ENCODE peak calls at places on chromosomes 12 and 14, in four cellular contexts. One of them, this sample, is unnamed.

GRCh38 chr12:65084579-65084978 is 36.5 kb downstream of the WIF1 start:
- DNase-seq in HL-60: no peak
- DNase-seq in K562: no peak
- DNase-seq in GM12878: no peak
- DNase-seq in this sample: no peak

GRCh38 chr12:99087278-99087677 is 442.2 kb downstream of the APAF1 start:
- DNase-seq in HL-60: no peak
- DNase-seq in GM12878: no peak
- DNase-seq in K562: no peak
- DNase-seq in this sample: no peak

GRCh38 chr14:61726772-61727658 is 31.7 kb downstream of the HIF1A start:
- DNase-seq in HL-60: no peak
- DNase-seq in GM12878: no peak
- DNase-seq in K562: no peak
- DNase-seq in this sample: no peak

GRCh38 chr12:76259660-76260389 is 88.4 kb downstream of the BBS10 start:
- DNase-seq in HL-60: no peak
- DNase-seq in GM12878: no peak
- DNase-seq in K562: no peak
- DNase-seq in this sample: no peak

GRCh38 chr12:124480469-124481256 is 86.7 kb downstream of the NCOR2 start:
- DNase-seq in GM12878: peak
- DNase-seq in HL-60: no peak
- DNase-seq in K562: peak
- DNase-seq in this sample: peak

GRCh38 chr12:39239484-39240143 is 203.3 kb downstream of the KIF21A start:
- DNase-seq in K562: no peak
- DNase-seq in GM12878: no peak
- DNase-seq in HL-60: no peak
- DNase-seq in this sample: no peak

GRCh38 chr14:64761441-64762043 is 57.3 kb downstream of the PLEKHG3 start:
- DNase-seq in GM12878: no peak
- DNase-seq in K562: no peak
- DNase-seq in HL-60: no peak
- DNase-seq in this sample: no peak

GRCh38 chr12:26938660-26939185 is 453 bp downstream of the FGFR1OP2 start:
- DNase-seq in K562: peak
- DNase-seq in GM12878: no peak
- DNase-seq in HL-60: no peak
- DNase-seq in this sample: no peak

GRCh38 chr12:39574785-39575497 is 44.7 kb downstream of the ABCD2 start:
- DNase-seq in K562: no peak
- DNase-seq in HL-60: no peak
- DNase-seq in GM12878: no peak
- DNase-seq in this sample: no peak

GRCh38 chr12:91287753-91288152 is 105.1 kb upstream of the DCN start:
- DNase-seq in K562: no peak
- DNase-seq in HL-60: no peak
- DNase-seq in GM12878: no peak
- DNase-seq in this sample: no peak

GRCh38 chr12:96483116-96483515 is 6.3 kb upstream of the CFAP54 start:
- DNase-seq in K562: no peak
- DNase-seq in GM12878: no peak
- DNase-seq in HL-60: no peak
- DNase-seq in this sample: no peak

GRCh38 chr12:51819851-51820720 is 28.4 kb downstream of the FIGNL2 start:
- DNase-seq in HL-60: no peak
- DNase-seq in K562: no peak
- DNase-seq in GM12878: no peak
- DNase-seq in this sample: peak

GRCh38 chr12:108559748-108560147 is 1.2 kb downstream of the SART3 start:
- DNase-seq in K562: peak
- DNase-seq in HL-60: no peak
- DNase-seq in GM12878: no peak
- DNase-seq in this sample: no peak

GRCh38 chr14:101405171-101405883 is 156.0 kb upstream of the DIO3 start:
- DNase-seq in K562: no peak
- DNase-seq in HL-60: no peak
- DNase-seq in GM12878: no peak
- DNase-seq in this sample: no peak

GRCh38 chr14:78005325-78005724 is 164.8 kb upstream of the NRXN3 start:
- DNase-seq in HL-60: peak
- DNase-seq in K562: peak
- DNase-seq in GM12878: peak
- DNase-seq in this sample: no peak

GRCh38 chr12:18165422-18165871 is 75.5 kb upstream of the RERGL start:
- DNase-seq in K562: no peak
- DNase-seq in GM12878: peak
- DNase-seq in HL-60: no peak
- DNase-seq in this sample: no peak

GRCh38 chr14:85532570-85532969 is 2.6 kb downstream of the FLRT2 start:
- DNase-seq in HL-60: no peak
- DNase-seq in GM12878: no peak
- DNase-seq in K562: no peak
- DNase-seq in this sample: no peak

GRCh38 chr12:125503128-125503527 is 437.9 kb downstream of the AACS start:
- DNase-seq in GM12878: no peak
- DNase-seq in HL-60: no peak
- DNase-seq in K562: no peak
- DNase-seq in this sample: no peak

GRCh38 chr14:61076531-61076930 is 95.5 kb downstream of the SLC38A6 start:
- DNase-seq in GM12878: no peak
- DNase-seq in K562: no peak
- DNase-seq in HL-60: no peak
- DNase-seq in this sample: no peak

GRCh38 chr12:108048686-108049085 is 80.4 kb upstream of the WSCD2 start:
- DNase-seq in K562: no peak
- DNase-seq in GM12878: no peak
- DNase-seq in HL-60: no peak
- DNase-seq in this sample: no peak

GRCh38 chr14:74846968-74847549 is 28.9 kb downstream of the PROX2 start:
- DNase-seq in HL-60: no peak
- DNase-seq in K562: no peak
- DNase-seq in GM12878: no peak
- DNase-seq in this sample: no peak

GRCh38 chr12:75909714-75910451 is 121.7 kb downstream of the PHLDA1 start:
- DNase-seq in GM12878: no peak
- DNase-seq in HL-60: no peak
- DNase-seq in K562: no peak
- DNase-seq in this sample: no peak

GRCh38 chr12:13817131-13817530 is 164.3 kb downstream of the GRIN2B start:
- DNase-seq in GM12878: no peak
- DNase-seq in K562: no peak
- DNase-seq in HL-60: no peak
- DNase-seq in this sample: no peak

GRCh38 chr12:16602412-16602811 is 3.5 kb downstream of the LMO3 start:
- DNase-seq in HL-60: no peak
- DNase-seq in K562: no peak
- DNase-seq in GM12878: no peak
- DNase-seq in this sample: no peak

GRCh38 chr14:34099630-34100029 is 148.8 kb upstream of the EGLN3 start:
- DNase-seq in K562: no peak
- DNase-seq in HL-60: no peak
- DNase-seq in GM12878: no peak
- DNase-seq in this sample: no peak

GRCh38 chr14:33839193-33840076 is 111.4 kb downstream of the EGLN3 start:
- DNase-seq in K562: peak
- DNase-seq in GM12878: no peak
- DNase-seq in HL-60: no peak
- DNase-seq in this sample: peak

GRCh38 chr12:124391340-124392261 is 96.7 kb downstream of the RFLNA start:
- DNase-seq in HL-60: no peak
- DNase-seq in GM12878: peak
- DNase-seq in K562: no peak
- DNase-seq in this sample: peak

GRCh38 chr12:103505371-103506236 is 9.8 kb upstream of the C12orf42 start:
- DNase-seq in K562: no peak
- DNase-seq in HL-60: no peak
- DNase-seq in GM12878: peak
- DNase-seq in this sample: peak

GRCh38 chr12:109650808-109651207 is 62.8 kb upstream of the FAM222A start:
- DNase-seq in HL-60: no peak
- DNase-seq in GM12878: no peak
- DNase-seq in K562: no peak
- DNase-seq in this sample: no peak

GRCh38 chr14:93185333-93185688 is 194 bp downstream of the LYSET start:
- DNase-seq in K562: no peak
- DNase-seq in GM12878: no peak
- DNase-seq in HL-60: no peak
- DNase-seq in this sample: no peak

GRCh38 chr12:117090388-117090787 is 8.8 kb downstream of the TESC start:
- DNase-seq in K562: no peak
- DNase-seq in GM12878: no peak
- DNase-seq in HL-60: no peak
- DNase-seq in this sample: no peak

GRCh38 chr14:69317780-69318179 is 57.8 kb downstream of the GALNT16 start:
- DNase-seq in GM12878: no peak
- DNase-seq in HL-60: peak
- DNase-seq in K562: no peak
- DNase-seq in this sample: no peak

GRCh38 chr14:61444215-61444768 is 122.9 kb downstream of the PRKCH start:
- DNase-seq in HL-60: peak
- DNase-seq in GM12878: no peak
- DNase-seq in K562: no peak
- DNase-seq in this sample: no peak

GRCh38 chr14:91383439-91383838 is 34.2 kb downstream of the CCDC88C start:
- DNase-seq in K562: no peak
- DNase-seq in GM12878: no peak
- DNase-seq in HL-60: no peak
- DNase-seq in this sample: no peak

GRCh38 chr12:122868471-122869177 is 27.3 kb downstream of the VPS37B start:
- DNase-seq in HL-60: no peak
- DNase-seq in GM12878: no peak
- DNase-seq in K562: no peak
- DNase-seq in this sample: no peak

GRCh38 chr12:124167141-124167540 is 127.8 kb upstream of the RFLNA start:
- DNase-seq in K562: no peak
- DNase-seq in GM12878: no peak
- DNase-seq in HL-60: no peak
- DNase-seq in this sample: no peak

DNA sequence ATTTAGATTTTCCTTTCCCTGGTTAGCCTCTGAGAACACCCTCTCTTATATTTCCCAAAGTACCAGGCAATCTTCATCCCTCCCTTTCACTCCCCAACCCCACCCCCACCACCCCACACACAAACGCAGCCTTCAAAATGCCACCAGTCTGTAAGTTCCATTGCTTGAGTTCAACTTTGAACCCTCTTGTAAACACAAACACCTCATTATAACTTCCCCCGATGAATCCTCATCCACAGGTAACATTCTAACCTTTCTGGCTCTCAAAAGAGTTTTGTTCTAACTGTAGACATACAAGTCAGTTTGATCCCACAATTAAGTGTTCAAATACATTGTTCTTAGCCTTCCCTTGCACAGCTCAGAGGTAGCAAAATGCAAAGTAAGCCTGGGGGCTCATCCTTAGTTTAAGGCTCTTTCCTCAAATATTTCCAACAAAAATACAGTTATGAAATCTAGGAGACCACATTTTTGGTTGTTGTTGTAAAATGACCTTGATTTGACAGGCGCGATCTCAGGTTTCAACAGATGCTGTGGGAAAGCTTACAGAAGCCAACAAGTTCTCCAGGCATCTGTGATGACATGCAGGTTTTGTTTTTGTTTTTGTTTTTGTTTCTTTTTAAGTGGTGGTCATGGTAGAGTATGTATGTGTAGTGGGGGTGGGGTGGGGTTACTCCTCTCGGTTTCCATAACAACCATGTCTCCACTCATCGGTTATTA is 199.6 kb upstream of the FOXN3 start:
- DNase-seq in GM12878: no peak
- DNase-seq in K562: no peak
- DNase-seq in HL-60: no peak
- DNase-seq in this sample: peak
- TF ChIP-seq SPI1 in GM12878: no peak
- TF ChIP-seq SPI1 in K562: no peak
- TF ChIP-seq SPI1 in HL-60: no peak
- TF ChIP-seq SPI1 in this sample: no peak

GRCh38 chr14:99850705-99851104 is 57.5 kb downstream of the EML1 start:
- DNase-seq in GM12878: no peak
- DNase-seq in K562: no peak
- DNase-seq in HL-60: no peak
- DNase-seq in this sample: no peak
- TF ChIP-seq SPI1 in GM12878: no peak
- TF ChIP-seq SPI1 in K562: no peak
- TF ChIP-seq SPI1 in HL-60: no peak
- TF ChIP-seq SPI1 in this sample: no peak

GRCh38 chr14:99519347-99519881 is 38.2 kb downstream of the CCNK start:
- DNase-seq in HL-60: no peak
- DNase-seq in GM12878: no peak
- DNase-seq in K562: no peak
- DNase-seq in this sample: no peak
- TF ChIP-seq SPI1 in HL-60: no peak
- TF ChIP-seq SPI1 in GM12878: no peak
- TF ChIP-seq SPI1 in K562: no peak
- TF ChIP-seq SPI1 in this sample: no peak

GRCh38 chr14:59245809-59246295 is 57.4 kb downstream of the DAAM1 start:
- DNase-seq in HL-60: no peak
- DNase-seq in GM12878: peak
- DNase-seq in K562: no peak
- DNase-seq in this sample: peak
- TF ChIP-seq SPI1 in HL-60: no peak
- TF ChIP-seq SPI1 in GM12878: peak
- TF ChIP-seq SPI1 in K562: no peak
- TF ChIP-seq SPI1 in this sample: peak

DNA sequence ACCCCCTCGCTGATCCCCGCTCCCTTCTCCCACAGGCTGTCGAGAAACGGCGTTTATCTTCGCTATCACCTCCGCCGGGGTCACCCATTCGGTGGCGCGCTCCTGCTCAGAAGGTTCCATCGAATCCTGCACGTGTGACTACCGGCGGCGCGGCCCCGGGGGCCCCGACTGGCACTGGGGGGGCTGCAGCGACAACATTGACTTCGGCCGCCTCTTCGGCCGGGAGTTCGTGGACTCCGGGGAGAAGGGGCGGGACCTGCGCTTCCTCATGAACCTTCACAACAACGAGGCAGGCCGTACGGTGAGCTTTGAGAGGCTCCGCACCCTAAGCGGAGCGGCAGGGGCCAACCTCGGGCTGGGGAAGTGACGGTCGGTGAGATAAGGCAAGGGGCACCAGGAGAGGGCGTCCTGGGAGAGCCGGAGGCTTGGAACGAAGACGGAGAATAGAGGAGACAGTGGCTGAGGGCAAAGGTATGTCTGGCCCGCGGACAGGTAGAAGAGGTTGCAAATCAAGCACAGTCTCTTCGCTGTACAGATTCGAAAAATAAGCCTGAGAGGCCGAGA is 2.3 kb downstream of the WNT1 start:
- DNase-seq in HL-60: no peak
- DNase-seq in K562: peak
- DNase-seq in GM12878: no peak
- DNase-seq in this sample: no peak
- TF ChIP-seq SPI1 in HL-60: peak
- TF ChIP-seq SPI1 in K562: no peak
- TF ChIP-seq SPI1 in GM12878: no peak
- TF ChIP-seq SPI1 in this sample: no peak